ENCODE peak calls at places on chromosomes 2 and 18, in five cellular contexts. S is T-helper 17 cell; V is non-pigmented ciliary epithelial cell; G is frontal cortex; W is naive thymus-derived CD8-positive, alpha-beta T cell. N is an unnamed sample.
A peak's percentile ranks its signal among the peaks of the same experiment; 100 is the strongest.

GRCh38 chr2:128510701-128511100 is 192.0 kb upstream of the HS6ST1 start:
- DNase-seq in S (no peak), V (no peak), G (no peak), W (no peak), N (no peak)

GRCh38 chr18:60277855-60278480 is 94.6 kb downstream of the MC4R start:
- DNase-seq in S (no peak), V (peak; percentile 22), G (no peak), W (no peak), N (no peak)

GRCh38 chr2:84958135-84959044 is 12.6 kb upstream of the KCMF1 start:
- DNase-seq in S (no peak), V (peak; percentile 63), G (no peak), W (no peak), N (no peak)

GRCh38 chr2:88694015-88694414 is 2.5 kb downstream of the RPIA start:
- DNase-seq in S (no peak), V (no peak), G (no peak), W (no peak), N (no peak)

GRCh38 chr18:45688834-45689233 is 35.1 kb upstream of the SLC14A1 start:
- DNase-seq in S (no peak), V (no peak), G (no peak), W (peak; percentile 63), N (no peak)

GRCh38 chr2:202135111-202135874 is 62.2 kb downstream of the KIAA2012 start:
- DNase-seq in S (no peak), V (peak; percentile 99), G (peak; percentile 31), W (no peak), N (peak; percentile 90)

GRCh38 chr18:435940-436339 is 64.6 kb downstream of the COLEC12 start:
- DNase-seq in S (no peak), V (no peak), G (peak; percentile 14), W (no peak), N (no peak)

GRCh38 chr2:118686364-118686763 is 161.1 kb downstream of the EN1 start:
- DNase-seq in S (no peak), V (no peak), G (no peak), W (no peak), N (no peak)

GRCh38 chr2:215311625-215312394 is at the start of gene ATIC:
- DNase-seq in S (peak; percentile 84), V (peak; percentile 67), G (peak; percentile 84), W (peak; percentile 86), N (peak; percentile 86)

GRCh38 chr2:229261076-229261475 is 10.0 kb downstream of the PID1 start:
- DNase-seq in S (no peak), V (no peak), G (no peak), W (no peak), N (no peak)

GRCh38 chr2:218727502-218728165 is 17.0 kb downstream of the TTLL4 start:
- DNase-seq in S (no peak), V (no peak), G (no peak), W (no peak), N (no peak)

GRCh38 chr18:3485153-3486149 is 35.5 kb downstream of the TGIF1 start:
- DNase-seq in S (no peak), V (no peak), G (no peak), W (no peak), N (no peak)

GRCh38 chr2:231662811-231663457 is 45.4 kb upstream of the PTMA start:
- DNase-seq in S (no peak), V (no peak), G (no peak), W (no peak), N (peak; percentile 69)

GRCh38 chr2:215684448-215685217 is 248.8 kb upstream of the FN1 start:
- DNase-seq in S (no peak), V (peak; percentile 57), G (no peak), W (no peak), N (no peak)

GRCh38 chr2:173432049-173432754 is 77.5 kb downstream of the CDCA7 start:
- DNase-seq in S (no peak), V (no peak), G (no peak), W (no peak), N (no peak)

GRCh38 chr2:237686659-237687136 is 59.3 kb downstream of the LRRFIP1 start:
- DNase-seq in S (no peak), V (no peak), G (no peak), W (no peak), N (no peak)

GRCh38 chr2:240559271-240559670 is 886 bp upstream of the DUSP28 start:
- DNase-seq in S (no peak), V (no peak), G (no peak), W (no peak), N (peak; percentile 19)

GRCh38 chr2:33121925-33122324 is 175.2 kb downstream of the LTBP1 start:
- DNase-seq in S (no peak), V (no peak), G (no peak), W (no peak), N (no peak)

GRCh38 chr2:122096788-122097187 is 341.3 kb downstream of the TSN start:
- DNase-seq in S (no peak), V (no peak), G (no peak), W (no peak), N (no peak)

GRCh38 chr2:162079514-162079913 is 5.5 kb upstream of the DPP4 start:
- DNase-seq in S (no peak), V (no peak), G (no peak), W (no peak), N (no peak)

GRCh38 chr2:19902272-19902730 is 518 bp upstream of the TTC32 start:
- DNase-seq in S (no peak), V (no peak), G (no peak), W (no peak), N (no peak)

GRCh38 chr2:100982431-100982861 is 19.6 kb upstream of the RPL31 start:
- DNase-seq in S (no peak), V (no peak), G (no peak), W (no peak), N (no peak)

GRCh38 chr18:24989760-24990547 is 362.0 kb downstream of the ZNF521 start:
- DNase-seq in S (no peak), V (no peak), G (no peak), W (no peak), N (no peak)

GRCh38 chr2:46954951-46955571 is 39.5 kb upstream of the MCFD2 start:
- DNase-seq in S (no peak), V (peak; percentile 76), G (no peak), W (no peak), N (peak; percentile 77)

GRCh38 chr2:20629581-20630291 is 21.2 kb downstream of the HS1BP3 start:
- DNase-seq in S (no peak), V (no peak), G (no peak), W (no peak), N (no peak)

GRCh38 chr18:34650121-34650545 is 60.0 kb upstream of the DTNA start:
- DNase-seq in S (no peak), V (no peak), G (no peak), W (no peak), N (no peak)

GRCh38 chr2:165952600-165953210 is 871 bp downstream of the TTC21B start:
- DNase-seq in S (no peak), V (no peak), G (no peak), W (no peak), N (no peak)

GRCh38 chr18:3162181-3162580 is 57.6 kb downstream of the MYOM1 start:
- DNase-seq in S (no peak), V (no peak), G (no peak), W (no peak), N (no peak)

GRCh38 chr2:173130521-173131467 is 55.1 kb downstream of the MAP3K20 start:
- DNase-seq in S (no peak), V (no peak), G (no peak), W (no peak), N (no peak)

GRCh38 chr2:158255257-158255656 is 153.6 kb downstream of the UPP2 start:
- DNase-seq in S (no peak), V (no peak), G (no peak), W (no peak), N (no peak)

GRCh38 chr2:25491003-25491696 is 149.4 kb upstream of the DNMT3A start:
- DNase-seq in S (no peak), V (no peak), G (no peak), W (no peak), N (no peak)

GRCh38 chr2:158923180-158923594 is 45.3 kb upstream of the TANC1 start:
- DNase-seq in S (no peak), V (no peak), G (no peak), W (no peak), N (no peak)

GRCh38 chr2:223697921-223698645 is 95.9 kb upstream of the SCG2 start:
- DNase-seq in S (no peak), V (no peak), G (no peak), W (no peak), N (no peak)

GRCh38 chr2:127208313-127208712 is 11.8 kb downstream of the CYP27C1 start:
- DNase-seq in S (no peak), V (no peak), G (no peak), W (no peak), N (no peak)

GRCh38 chr2:54720563-54720962 is 2.9 kb upstream of the EML6 start:
- DNase-seq in S (no peak), V (no peak), G (no peak), W (no peak), N (no peak)

GRCh38 chr2:20665261-20666113 is 1.5 kb upstream of the GDF7 start:
- DNase-seq in S (no peak), V (no peak), G (peak; percentile 12), W (no peak), N (peak; percentile 30)

GRCh38 chr18:66682855-66683322 is 79.0 kb upstream of the CDH19 start:
- DNase-seq in S (no peak), V (no peak), G (no peak), W (no peak), N (no peak)

GRCh38 chr2:110816404-110817365 is 84.3 kb downstream of the ACOXL start:
- DNase-seq in S (no peak), V (no peak), G (no peak), W (no peak), N (no peak)

GRCh38 chr2:194819367-194819766 is 837.7 kb upstream of the SLC39A10 start:
- DNase-seq in S (no peak), V (no peak), G (no peak), W (no peak), N (no peak)